ENCODE peak calls at places on chromosomes 13 and 19, in nine cellular contexts. D, B, I, U, P, J, K, Q and O are unnamed samples. For H3K4me1, the result is how much of the 10 kb centered on the place peaks cover.

GRCh38 chr19:54424201-54424600 is 8.9 kb downstream of the TTYH1 start:
- DNase-seq in D (no peak), B (no peak), I (no peak), U (no peak), P (no peak), J (peak), K (no peak), Q (no peak), O (no peak)

GRCh38 chr13:83943530-83944279 is 61.4 kb upstream of the SLITRK1 start:
- DNase-seq in D (no peak), B (peak), I (no peak), U (no peak), P (no peak), J (no peak), K (no peak), Q (no peak), O (peak)

GRCh38 chr19:29630661-29631060 is 24.6 kb downstream of the POP4 start:
- DNase-seq in D (no peak), B (no peak), I (no peak), U (no peak), P (no peak), J (no peak), K (no peak), Q (no peak), O (no peak)

GRCh38 chr19:41166888-41167804 is 25.9 kb upstream of the CYP2S1 start:
- DNase-seq in D (peak), B (no peak), I (no peak), U (peak), P (no peak), J (no peak), K (no peak), Q (no peak), O (no peak)

GRCh38 chr13:93145199-93145598 is 81.4 kb upstream of the GPC6 start:
- DNase-seq in D (no peak), B (no peak), I (no peak), U (no peak), P (no peak), J (no peak), K (no peak), Q (no peak), O (no peak)

GRCh38 chr13:109154146-109154545 is 524.7 kb downstream of the MYO16 start:
- DNase-seq in D (no peak), B (no peak), I (no peak), U (no peak), P (no peak), J (no peak), K (no peak), Q (no peak), O (no peak)

GRCh38 chr19:5645409-5645808 is 22.5 kb downstream of the SAFB start:
- DNase-seq in D (no peak), B (no peak), I (no peak), U (no peak), P (no peak), J (peak), K (no peak), Q (no peak), O (no peak)

GRCh38 chr13:103277099-103277498 is 210.9 kb upstream of the SLC10A2 start:
- DNase-seq in D (no peak), B (no peak), I (no peak), U (no peak), P (no peak), J (no peak), K (no peak), Q (no peak), O (no peak)

GRCh38 chr13:38752726-38753125 is 65.8 kb downstream of the FREM2 start:
- DNase-seq in D (no peak), B (no peak), I (no peak), U (no peak), P (no peak), J (no peak), K (no peak), Q (no peak), O (peak)

GRCh38 chr13:113027095-113027494 is 58.1 kb downstream of the MCF2L start:
- DNase-seq in D (no peak), B (no peak), I (no peak), U (no peak), P (no peak), J (no peak), K (no peak), Q (no peak), O (no peak)

GRCh38 chr13:95643814-95644598 is 500 bp downstream of the DZIP1 start:
- DNase-seq in D (no peak), B (peak), I (no peak), U (no peak), P (peak), J (peak), K (no peak), Q (no peak), O (peak)

GRCh38 chr19:18494267-18494607 is 27.6 kb downstream of the ELL start:
- DNase-seq in D (no peak), B (no peak), I (no peak), U (no peak), P (no peak), J (no peak), K (no peak), Q (no peak), O (no peak)
- H3K4me1 ChIP-seq in D (under half), B (under half), I (under half), U (half or more), P (under half), J (under half), K (under half), Q (under half), O (under half)

GRCh38 chr19:49643466-49643865 is 1.5 kb downstream of the SCAF1 start:
- DNase-seq in D (no peak), B (no peak), I (no peak), U (no peak), P (no peak), J (no peak), K (no peak), Q (no peak), O (no peak)
- H3K4me1 ChIP-seq in D (under half), B (under half), I (under half), U (under half), P (under half), J (under half), K (under half), Q (under half), O (under half)

DNA sequence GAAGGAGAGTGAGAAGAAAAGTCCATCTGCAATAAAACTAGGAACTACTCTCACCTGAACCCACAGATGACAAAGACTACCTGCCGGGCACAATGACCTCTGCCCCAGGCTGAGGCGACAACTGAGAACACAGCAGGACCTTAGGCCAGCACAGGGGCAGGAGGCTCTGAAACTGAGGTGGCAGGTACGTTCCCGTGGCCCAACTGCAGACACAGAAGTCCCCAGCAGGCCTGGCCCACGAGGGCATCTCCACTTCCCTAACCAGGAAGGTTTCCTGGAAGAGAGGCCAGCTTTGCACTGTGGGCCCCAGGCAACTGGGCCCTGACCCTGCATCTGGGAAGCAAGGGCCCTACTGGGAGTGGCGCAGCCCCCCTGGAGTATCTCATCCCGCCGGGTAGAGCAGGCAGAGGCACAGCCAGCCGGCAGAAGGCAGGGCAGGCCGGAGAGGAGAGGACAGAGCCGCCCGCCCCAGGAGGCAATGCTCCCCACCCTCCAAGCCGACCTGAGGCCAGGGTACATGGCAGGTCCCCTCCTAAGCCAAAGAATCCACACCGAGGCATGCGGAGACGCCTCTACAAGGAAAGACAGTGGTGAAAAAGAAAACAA is 32.7 kb downstream of the STK24 start:
- DNase-seq in D (no peak), B (no peak), I (no peak), U (no peak), P (no peak), J (no peak), K (no peak), Q (no peak), O (no peak)
- H3K4me1 ChIP-seq in D (under half), B (under half), I (under half), U (half or more), P (under half), J (under half), K (under half), Q (under half), O (under half)

GRCh38 chr13:45683701-45684100 is 18.4 kb upstream of the CBY2 start:
- DNase-seq in D (no peak), B (no peak), I (no peak), U (no peak), P (no peak), J (no peak), K (no peak), Q (no peak), O (peak)
- H3K4me1 ChIP-seq in D (under half), B (under half), I (under half), U (under half), P (under half), J (under half), K (under half), Q (under half), O (under half)

DNA sequence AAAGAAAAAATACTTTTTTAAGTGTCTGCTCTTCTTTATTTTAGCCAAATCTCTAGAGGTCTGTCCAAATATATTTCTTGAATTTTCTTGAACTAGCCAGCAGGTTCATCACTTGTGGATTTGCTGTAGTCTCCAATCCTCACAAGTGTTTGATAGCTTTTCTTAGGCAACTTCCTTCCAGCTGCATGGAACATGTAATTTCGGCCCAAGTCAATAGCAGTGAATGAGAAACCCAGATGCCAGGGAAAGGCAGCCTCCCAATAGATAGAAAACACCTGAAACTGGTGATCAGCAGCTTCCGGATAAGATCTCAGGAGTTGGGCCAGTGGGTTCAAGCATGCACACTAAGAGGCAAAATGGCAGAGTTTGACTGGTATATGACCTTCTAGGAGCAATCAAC is 15.5 kb upstream of the RNASEH2B start:
- DNase-seq in D (no peak), B (no peak), I (no peak), U (no peak), P (no peak), J (no peak), K (peak), Q (no peak), O (no peak)
- H3K4me1 ChIP-seq in D (under half), B (under half), I (under half), U (under half), P (under half), J (under half), K (half or more), Q (under half), O (under half)

GRCh38 chr19:38288127-38288855 is 15.8 kb upstream of the C19orf33 start:
- DNase-seq in D (no peak), B (no peak), I (no peak), U (no peak), P (no peak), J (no peak), K (no peak), Q (no peak), O (no peak)
- H3K4me1 ChIP-seq in D (under half), B (under half), I (under half), U (under half), P (under half), J (under half), K (under half), Q (under half), O (under half)

GRCh38 chr13:74647991-74648390 is 513.8 kb upstream of the KLF12 start:
- DNase-seq in D (no peak), B (no peak), I (no peak), U (no peak), P (no peak), J (no peak), K (no peak), Q (no peak), O (no peak)

GRCh38 chr13:74647211-74647610 is 513.0 kb upstream of the KLF12 start:
- DNase-seq in D (no peak), B (no peak), I (no peak), U (no peak), P (no peak), J (no peak), K (no peak), Q (no peak), O (no peak)

DNA sequence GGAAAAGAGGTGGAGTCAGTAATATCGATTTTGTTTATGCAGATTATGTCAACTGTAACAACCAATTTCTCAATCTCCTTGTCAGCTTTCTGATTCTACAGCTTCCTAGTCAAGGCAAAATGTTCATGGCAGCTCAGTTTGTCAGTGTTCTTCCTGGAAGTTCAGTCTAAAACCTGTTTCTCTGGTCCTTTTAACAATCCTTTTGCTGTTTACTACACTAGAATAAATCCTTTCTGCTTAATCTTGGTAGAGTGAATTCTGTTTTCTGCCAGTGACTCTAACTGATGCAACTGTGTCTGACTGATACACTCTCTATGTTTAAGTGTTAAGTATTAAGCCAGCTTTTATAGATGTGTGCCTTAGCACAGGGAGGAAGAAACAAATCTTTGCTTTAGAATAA is 516.9 kb upstream of the KLF12 start:
- DNase-seq in D (no peak), B (no peak), I (no peak), U (no peak), P (no peak), J (no peak), K (no peak), Q (no peak), O (no peak)
- H3K4me1 ChIP-seq in D (under half), B (under half), I (under half), U (under half), P (under half), J (under half), K (under half), Q (under half), O (under half)